ENCODE peak calls at places on chromosomes 2 and 18, in nine cellular contexts. S is left ventricle myocardium inferior; L is A549; D is HAP-1; V is mesendoderm; Y is right cardiac atrium; Z is CD8-positive, alpha-beta T cell; B is tibial nerve; O is WERI-Rb-1. F is an unnamed sample.

GRCh38 chr2:196066794-196067382 is 1.7 kb downstream of the DNAH7 start:
- DNase-seq in D (peak), L (peak), V (peak), Y (no peak), S (no peak), B (no peak), O (no peak), Z (no peak), F (no peak)

GRCh38 chr2:36376319-36376765 is 20.8 kb downstream of the CRIM1 start:
- DNase-seq in V (no peak), B (peak), S (peak), O (no peak), Y (peak), L (peak), D (no peak), Z (no peak), F (no peak)

GRCh38 chr2:188050716-188051115 is 241.0 kb upstream of the GULP1 start:
- DNase-seq in Y (no peak), S (no peak), B (no peak), O (no peak), D (no peak), Z (no peak), L (no peak), V (no peak), F (no peak)

GRCh38 chr18:27361477-27361876 is 176.4 kb upstream of the CHST9 start:
- DNase-seq in L (no peak), V (no peak), Y (no peak), Z (no peak), B (no peak), O (no peak), S (no peak), D (no peak), F (no peak)

GRCh38 chr2:51846796-51847195 is 814.9 kb upstream of the NRXN1 start:
- DNase-seq in D (no peak), L (no peak), Z (no peak), S (no peak), Y (no peak), V (no peak), O (no peak), B (no peak), F (no peak)

GRCh38 chr18:2883137-2883671 is 36.4 kb downstream of the EMILIN2 start:
- DNase-seq in S (no peak), V (no peak), O (no peak), L (no peak), B (no peak), D (no peak), Y (peak), Z (no peak), F (peak)

GRCh38 chr2:70995227-70995729 is 605 bp upstream of the TEX261 start:
- DNase-seq in L (peak), B (no peak), O (peak), Z (no peak), Y (no peak), V (peak), D (peak), S (no peak), F (peak)

GRCh38 chr2:216691210-216691741 is 4.1 kb downstream of the IGFBP5 start:
- DNase-seq in S (peak), Y (peak), V (peak), O (peak), L (no peak), D (peak), Z (no peak), B (peak), F (no peak)

GRCh38 chr2:235433860-235434259 is 60.0 kb upstream of the AGAP1 start:
- DNase-seq in O (no peak), Y (peak), L (peak), B (peak), D (no peak), S (peak), V (no peak), Z (no peak), F (no peak)

GRCh38 chr2:236089271-236090026 is 78.7 kb downstream of the GBX2 start:
- DNase-seq in S (no peak), Y (no peak), Z (no peak), B (no peak), O (no peak), V (no peak), L (no peak), D (no peak), F (no peak)

GRCh38 chr18:33818145-33818544 is 240.1 kb downstream of the ASXL3 start:
- DNase-seq in Z (no peak), L (no peak), D (no peak), O (no peak), V (no peak), Y (no peak), S (no peak), B (no peak), F (no peak)

GRCh38 chr2:136054856-136055255 is 63.1 kb downstream of the CXCR4 start:
- DNase-seq in L (no peak), B (no peak), S (no peak), Y (no peak), Z (no peak), D (peak), V (no peak), O (no peak), F (no peak)

GRCh38 chr2:14516844-14517243 is 115.7 kb upstream of the LRATD1 start:
- DNase-seq in V (no peak), B (no peak), O (no peak), Z (no peak), S (no peak), Y (no peak), D (no peak), L (no peak), F (peak)

GRCh38 chr2:65539633-65540032 is 107.2 kb upstream of the SPRED2 start:
- DNase-seq in O (peak), D (no peak), S (no peak), B (no peak), Y (no peak), V (no peak), Z (no peak), L (no peak), F (no peak)

DNA sequence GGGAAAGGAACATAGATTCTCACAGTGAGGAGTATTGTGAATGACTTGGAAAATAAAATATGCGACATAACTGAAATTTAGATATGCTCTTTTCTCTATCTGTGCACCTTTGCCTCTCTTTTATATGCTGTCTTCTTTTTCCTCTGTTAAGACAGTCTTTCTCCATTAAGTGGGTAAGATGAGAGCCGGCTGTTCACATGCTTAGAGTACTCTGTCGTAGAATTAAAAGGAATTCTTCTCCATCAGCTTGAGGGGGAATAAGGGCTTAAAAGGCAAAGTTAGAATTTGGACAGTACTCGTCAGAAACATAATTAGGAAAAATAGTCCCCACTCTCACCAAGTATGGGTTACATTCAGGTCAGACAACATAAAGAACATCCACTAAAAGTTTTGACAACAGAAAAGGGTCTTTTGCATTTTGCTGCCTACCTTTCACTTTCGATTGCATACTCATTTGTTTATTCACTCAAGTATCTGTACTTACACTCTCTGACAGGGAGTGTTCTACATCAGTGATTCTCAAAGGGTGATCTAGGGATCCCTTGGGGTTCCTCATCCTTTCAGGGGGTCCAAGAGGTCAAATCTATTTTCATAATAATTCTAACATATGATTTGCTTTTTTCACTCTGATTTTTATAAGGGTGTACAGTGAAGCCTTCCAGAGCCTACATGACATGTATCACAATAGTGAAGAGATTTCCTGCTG is 48.0 kb downstream of the ARHGAP15 start:
- DNase-seq in B (no peak), L (no peak), D (no peak), O (no peak), Z (no peak), S (no peak), Y (no peak), V (no peak), F (peak)
- H3K4me3 ChIP-seq in B (no peak), L (no peak), D (no peak), O (no peak), Z (peak), S (peak), Y (peak), V (no peak), F (peak)

GRCh38 chr18:44786257-44786656 is 105.6 kb downstream of the SETBP1 start:
- DNase-seq in Z (no peak), L (no peak), Y (no peak), D (no peak), O (no peak), S (no peak), V (no peak), B (no peak), F (no peak)

GRCh38 chr18:44789704-44790103 is 109.0 kb downstream of the SETBP1 start:
- DNase-seq in O (no peak), V (no peak), B (no peak), D (peak), S (no peak), Y (peak), Z (no peak), L (peak), F (no peak)

GRCh38 chr18:44783371-44783770 is 102.7 kb downstream of the SETBP1 start:
- DNase-seq in L (no peak), V (no peak), S (no peak), O (no peak), B (no peak), Z (no peak), Y (no peak), D (no peak), F (no peak)

GRCh38 chr18:44788334-44788733 is 107.6 kb downstream of the SETBP1 start:
- DNase-seq in B (no peak), V (no peak), D (no peak), O (no peak), S (no peak), L (no peak), Z (no peak), Y (no peak), F (no peak)

DNA sequence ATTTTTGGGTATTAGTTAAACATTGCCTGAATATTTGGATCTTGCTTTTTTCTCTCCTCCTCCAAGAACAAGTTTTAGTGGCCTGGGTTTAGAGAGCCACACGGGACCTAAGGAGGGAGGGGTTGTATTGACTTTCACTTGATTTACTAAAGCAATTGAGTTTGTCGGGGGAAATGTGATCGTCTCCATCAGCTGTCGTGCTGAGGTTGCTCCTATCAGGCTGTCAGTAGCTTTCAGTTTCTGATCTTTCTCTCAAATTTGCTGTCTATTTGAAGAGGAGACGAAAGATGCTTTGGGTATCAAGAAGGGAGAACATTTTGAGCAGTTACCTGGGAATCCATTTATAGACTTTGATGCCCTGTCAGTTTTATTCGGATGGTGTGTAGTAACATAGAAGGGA is 106.0 kb downstream of the SETBP1 start:
- DNase-seq in Z (no peak), Y (no peak), D (no peak), O (no peak), V (no peak), B (no peak), S (no peak), L (no peak), F (peak)
- H3K4me3 ChIP-seq in Z (no peak), Y (no peak), D (no peak), O (no peak), V (no peak), B (no peak), S (no peak), L (no peak), F (peak)

GRCh38 chr2:6325616-6326015 is 540.1 kb downstream of the CMPK2 start:
- DNase-seq in S (no peak), Z (no peak), O (no peak), B (no peak), L (no peak), D (no peak), V (no peak), Y (no peak), F (no peak)
- H3K4me3 ChIP-seq in S (no peak), Z (no peak), O (no peak), B (no peak), L (no peak), D (no peak), V (no peak), Y (no peak), F (no peak)

GRCh38 chr18:11147962-11148654 is 1.3 kb downstream of the PIEZO2 start:
- DNase-seq in V (peak), O (no peak), L (no peak), B (no peak), S (no peak), Z (no peak), Y (no peak), D (no peak), F (peak)

GRCh38 chr18:11149441-11150270 is at the start of gene PIEZO2:
- DNase-seq in D (no peak), O (peak), Z (no peak), L (peak), B (no peak), S (peak), V (peak), Y (peak), F (peak)

GRCh38 chr18:11147371-11147860 is 2.0 kb downstream of the PIEZO2 start:
- DNase-seq in D (no peak), Y (no peak), B (no peak), O (no peak), S (no peak), L (no peak), Z (no peak), V (peak), F (peak)

GRCh38 chr18:11150271-11150615 is 874 bp upstream of the PIEZO2 start:
- DNase-seq in O (no peak), L (no peak), S (no peak), D (no peak), Y (no peak), V (peak), B (no peak), Z (no peak), F (no peak)

DNA sequence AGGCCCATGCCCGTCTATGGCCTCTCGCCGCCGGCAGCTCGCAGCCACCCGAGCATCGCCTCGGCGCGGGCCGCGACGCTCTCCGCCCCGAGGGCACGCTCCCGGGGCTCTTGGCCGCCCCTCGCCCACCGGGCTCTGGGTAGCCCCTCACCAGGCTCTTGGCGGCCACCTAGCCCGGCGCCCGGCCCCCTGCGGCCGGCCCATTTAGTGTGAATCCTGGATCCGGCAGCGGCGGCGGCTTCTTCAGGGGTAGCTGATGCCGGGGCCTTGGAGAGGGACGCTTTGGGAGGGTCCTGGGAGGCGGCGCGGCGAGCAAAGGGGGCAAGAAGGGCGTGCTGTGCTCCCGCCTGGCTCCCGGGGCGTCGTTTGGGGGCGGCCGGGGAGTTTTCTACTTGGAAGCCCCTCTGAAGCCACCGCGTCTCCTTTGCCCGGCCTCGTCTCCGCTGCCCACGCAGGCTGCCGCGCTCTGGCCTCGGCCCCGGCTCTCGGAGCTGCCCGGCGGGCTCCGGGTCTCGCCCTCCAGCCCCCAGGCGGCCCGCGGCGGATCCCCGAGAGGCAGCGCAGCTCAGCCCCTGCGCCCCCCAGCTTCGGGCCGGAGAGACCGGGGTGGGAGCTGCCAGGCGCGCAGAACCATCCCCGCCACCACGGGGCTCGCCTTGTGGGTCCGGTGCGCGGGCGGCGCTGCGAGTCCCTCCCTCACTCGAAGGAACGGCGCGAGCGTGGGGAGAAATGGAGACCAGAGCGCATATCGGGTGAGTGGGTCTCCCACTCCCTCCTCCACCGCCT is 521 bp downstream of the PIEZO2 start:
- DNase-seq in D (no peak), V (peak), Z (no peak), B (no peak), S (no peak), L (no peak), O (no peak), Y (no peak), F (no peak)
- H3K4me3 ChIP-seq in D (no peak), V (peak), Z (no peak), B (peak), S (peak), L (peak), O (peak), Y (peak), F (peak)

GRCh38 chr2:69916151-69916550 is 1.2 kb downstream of the MXD1 start:
- DNase-seq in O (no peak), D (no peak), S (no peak), B (no peak), V (no peak), Z (no peak), Y (no peak), L (no peak), F (no peak)
- H3K4me3 ChIP-seq in O (peak), D (peak), S (peak), B (peak), V (no peak), Z (peak), Y (peak), L (peak), F (peak)

GRCh38 chr2:26493631-26494030 is 15.7 kb upstream of the OTOF start:
- DNase-seq in S (no peak), Y (no peak), L (no peak), Z (no peak), B (no peak), O (no peak), D (no peak), V (no peak), F (no peak)
- H3K4me3 ChIP-seq in S (no peak), Y (no peak), L (no peak), Z (no peak), B (no peak), O (no peak), D (no peak), V (no peak), F (no peak)

GRCh38 chr18:11955299-11956029 is 25.8 kb upstream of the IMPA2 start:
- DNase-seq in V (peak), Z (no peak), S (no peak), O (no peak), L (peak), B (no peak), Y (no peak), D (no peak), F (no peak)

GRCh38 chr18:11953113-11953512 is 28.2 kb upstream of the IMPA2 start:
- DNase-seq in V (no peak), Z (no peak), S (no peak), D (no peak), L (no peak), B (no peak), O (no peak), Y (no peak), F (no peak)

GRCh38 chr18:11957636-11958035 is 23.7 kb upstream of the IMPA2 start:
- DNase-seq in O (no peak), B (no peak), S (no peak), V (no peak), D (no peak), L (no peak), Z (no peak), Y (no peak), F (no peak)

GRCh38 chr18:11960743-11961380 is 20.4 kb upstream of the IMPA2 start:
- DNase-seq in S (no peak), D (no peak), V (no peak), L (no peak), Z (no peak), Y (no peak), B (no peak), O (no peak), F (no peak)

GRCh38 chr18:11956371-11957308 is 24.7 kb upstream of the IMPA2 start:
- DNase-seq in Y (no peak), Z (no peak), V (no peak), D (no peak), B (no peak), O (no peak), L (no peak), S (no peak), F (no peak)
- H3K4me3 ChIP-seq in Y (no peak), Z (no peak), V (no peak), D (no peak), B (no peak), O (no peak), L (no peak), S (no peak), F (no peak)

DNA sequence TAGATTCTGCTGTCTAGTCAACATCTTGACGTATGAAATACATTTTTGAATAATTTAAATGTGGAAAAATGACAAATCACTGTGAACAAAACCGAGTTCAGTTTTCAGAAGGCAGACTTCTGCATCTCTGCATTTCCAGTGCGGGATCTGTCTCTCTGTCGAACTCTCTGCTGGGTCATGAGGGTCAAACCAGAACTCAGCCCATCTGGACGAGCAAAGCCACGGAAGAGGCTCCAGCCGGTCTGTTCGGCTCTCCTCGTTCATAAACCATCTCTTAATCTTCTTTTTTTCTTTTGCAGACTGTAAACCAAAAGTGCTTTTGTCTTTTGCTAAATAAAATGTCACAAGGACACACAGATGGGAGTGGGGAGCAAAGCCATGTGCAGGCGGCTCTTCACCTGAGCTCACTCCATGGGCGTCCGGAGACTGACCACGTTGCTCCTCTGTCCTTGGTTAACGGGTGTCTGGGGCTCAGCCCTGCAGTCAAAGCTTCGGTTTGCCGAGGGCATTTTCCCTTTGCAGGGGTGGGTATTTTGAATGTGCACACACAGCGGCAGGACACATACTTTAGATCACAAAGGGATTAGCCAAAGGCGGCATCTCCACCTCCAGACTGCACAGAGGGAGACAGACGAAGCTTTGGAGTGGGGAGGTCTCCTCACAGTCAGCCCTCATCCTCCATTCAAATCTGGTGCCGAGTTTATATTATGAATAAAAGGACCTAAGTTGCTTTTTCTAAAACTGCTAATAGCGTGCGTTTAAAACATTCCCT is 737.9 kb upstream of the SALL3 start:
- DNase-seq in Y (no peak), Z (no peak), S (no peak), O (peak), B (no peak), L (no peak), V (no peak), D (no peak), F (no peak)
- H3K4me3 ChIP-seq in Y (peak), Z (no peak), S (peak), O (peak), B (peak), L (no peak), V (no peak), D (no peak), F (no peak)

F was measured in GM06990.